ENCODE peak calls at places on chromosomes 5 and 9, in seven cellular contexts. One of them, this sample, is unnamed.

GRCh38 chr5:141951341-141951781 is 6.6 kb downstream of the PCDH12 start:
- DNase-seq in left kidney: peak
- DNase-seq in NCI-H774: no peak
- DNase-seq in cardiac fibroblast: peak
- DNase-seq in tibial artery: no peak
- DNase-seq in HEK293T: peak
- DNase-seq in renal cortical epithelial cell: no peak
- DNase-seq in this sample: no peak

GRCh38 chr5:6175172-6175855 is 203.0 kb downstream of the MED10 start:
- DNase-seq in NCI-H774: peak
- DNase-seq in renal cortical epithelial cell: no peak
- DNase-seq in left kidney: no peak
- DNase-seq in cardiac fibroblast: no peak
- DNase-seq in tibial artery: no peak
- DNase-seq in HEK293T: no peak
- DNase-seq in this sample: no peak

GRCh38 chr9:33250458-33250995 is 10.6 kb downstream of the SPINK4 start:
- DNase-seq in cardiac fibroblast: peak
- DNase-seq in tibial artery: no peak
- DNase-seq in renal cortical epithelial cell: no peak
- DNase-seq in HEK293T: no peak
- DNase-seq in NCI-H774: no peak
- DNase-seq in left kidney: no peak
- DNase-seq in this sample: no peak

GRCh38 chr5:143434261-143435206 is 31.0 kb upstream of the NR3C1 start:
- DNase-seq in left kidney: no peak
- DNase-seq in HEK293T: no peak
- DNase-seq in NCI-H774: peak
- DNase-seq in cardiac fibroblast: no peak
- DNase-seq in renal cortical epithelial cell: no peak
- DNase-seq in tibial artery: no peak
- DNase-seq in this sample: no peak

GRCh38 chr9:137531099-137531765 is 19.0 kb downstream of the PNPLA7 start:
- DNase-seq in tibial artery: no peak
- DNase-seq in left kidney: no peak
- DNase-seq in renal cortical epithelial cell: no peak
- DNase-seq in NCI-H774: no peak
- DNase-seq in HEK293T: no peak
- DNase-seq in cardiac fibroblast: no peak
- DNase-seq in this sample: no peak

GRCh38 chr9:75108571-75108970 is 20.3 kb downstream of the OSTF1 start:
- DNase-seq in tibial artery: no peak
- DNase-seq in HEK293T: no peak
- DNase-seq in renal cortical epithelial cell: no peak
- DNase-seq in NCI-H774: no peak
- DNase-seq in left kidney: no peak
- DNase-seq in cardiac fibroblast: peak
- DNase-seq in this sample: no peak

GRCh38 chr5:1966461-1966860 is 83.7 kb upstream of the IRX4 start:
- DNase-seq in HEK293T: no peak
- DNase-seq in left kidney: no peak
- DNase-seq in tibial artery: no peak
- DNase-seq in renal cortical epithelial cell: no peak
- DNase-seq in NCI-H774: no peak
- DNase-seq in cardiac fibroblast: no peak
- DNase-seq in this sample: no peak

GRCh38 chr5:132657676-132658382 is at the start of gene IL13:
- DNase-seq in cardiac fibroblast: no peak
- DNase-seq in NCI-H774: no peak
- DNase-seq in renal cortical epithelial cell: no peak
- DNase-seq in HEK293T: no peak
- DNase-seq in tibial artery: no peak
- DNase-seq in left kidney: no peak
- DNase-seq in this sample: no peak

GRCh38 chr5:131382407-131383395 is 118.8 kb downstream of the CDC42SE2 start:
- DNase-seq in renal cortical epithelial cell: peak
- DNase-seq in left kidney: peak
- DNase-seq in tibial artery: no peak
- DNase-seq in HEK293T: peak
- DNase-seq in cardiac fibroblast: peak
- DNase-seq in NCI-H774: no peak
- DNase-seq in this sample: no peak

GRCh38 chr5:125483609-125484008 is 737.2 kb upstream of the ZNF608 start:
- DNase-seq in left kidney: no peak
- DNase-seq in renal cortical epithelial cell: no peak
- DNase-seq in cardiac fibroblast: no peak
- DNase-seq in tibial artery: no peak
- DNase-seq in HEK293T: no peak
- DNase-seq in NCI-H774: no peak
- DNase-seq in this sample: no peak

GRCh38 chr5:62779010-62779422 is 200.4 kb downstream of the LRRC70 start:
- DNase-seq in cardiac fibroblast: peak
- DNase-seq in HEK293T: peak
- DNase-seq in NCI-H774: peak
- DNase-seq in tibial artery: no peak
- DNase-seq in renal cortical epithelial cell: peak
- DNase-seq in left kidney: peak
- DNase-seq in this sample: peak

GRCh38 chr9:34197756-34198711 is 19.2 kb downstream of the UBAP1 start:
- DNase-seq in NCI-H774: no peak
- DNase-seq in HEK293T: no peak
- DNase-seq in renal cortical epithelial cell: peak
- DNase-seq in left kidney: no peak
- DNase-seq in tibial artery: no peak
- DNase-seq in cardiac fibroblast: no peak
- DNase-seq in this sample: no peak

GRCh38 chr5:151249280-151249679 is 3.7 kb upstream of the GM2A start:
- DNase-seq in tibial artery: no peak
- DNase-seq in renal cortical epithelial cell: no peak
- DNase-seq in HEK293T: no peak
- DNase-seq in cardiac fibroblast: no peak
- DNase-seq in NCI-H774: no peak
- DNase-seq in left kidney: no peak
- DNase-seq in this sample: no peak

GRCh38 chr5:142015781-142016533 is 3.1 kb upstream of the GNPDA1 start:
- DNase-seq in cardiac fibroblast: peak
- DNase-seq in HEK293T: no peak
- DNase-seq in tibial artery: no peak
- DNase-seq in renal cortical epithelial cell: peak
- DNase-seq in NCI-H774: no peak
- DNase-seq in left kidney: no peak
- DNase-seq in this sample: no peak

GRCh38 chr5:61613679-61614078 is 281.6 kb downstream of the ZSWIM6 start:
- DNase-seq in HEK293T: no peak
- DNase-seq in left kidney: no peak
- DNase-seq in renal cortical epithelial cell: no peak
- DNase-seq in tibial artery: no peak
- DNase-seq in cardiac fibroblast: no peak
- DNase-seq in NCI-H774: no peak
- DNase-seq in this sample: no peak

GRCh38 chr9:111740739-111741138 is 54.0 kb downstream of the SHOC1 start:
- DNase-seq in left kidney: no peak
- DNase-seq in HEK293T: no peak
- DNase-seq in renal cortical epithelial cell: no peak
- DNase-seq in tibial artery: no peak
- DNase-seq in cardiac fibroblast: no peak
- DNase-seq in NCI-H774: no peak
- DNase-seq in this sample: no peak

This sample was measured in astrocyte of the cerebellum.